ENCODE peak calls at places on chromosomes 1 and 21, in five cellular contexts. Z, F, T, H and C are unnamed samples.
A peak's percentile ranks its signal among the peaks of the same experiment; 100 is the strongest.

GRCh38 chr1:54967372-54967771 is 13.1 kb upstream of the TMEM61 start:
- DNase-seq in Z (no peak), F (no peak), T (no peak), H (no peak), C (no peak)

GRCh38 chr1:8456306-8456912 is 138.5 kb downstream of the SLC45A1 start:
- DNase-seq in Z (no peak), F (peak; percentile 71), T (no peak), H (no peak), C (no peak)

GRCh38 chr1:14441302-14441741 is 157.2 kb upstream of the KAZN start:
- DNase-seq in Z (no peak), F (peak; percentile 46), T (no peak), H (no peak), C (no peak)

GRCh38 chr21:34992736-34993135 is 56.4 kb downstream of the RUNX1 start:
- DNase-seq in Z (no peak), F (peak; percentile 77), T (no peak), H (no peak), C (no peak)

GRCh38 chr1:43402055-43402865 is 12.6 kb downstream of the SZT2 start:
- DNase-seq in Z (no peak), F (no peak), T (no peak), H (no peak), C (no peak)

GRCh38 chr1:206495493-206496046 is 11.8 kb upstream of the RASSF5 start:
- DNase-seq in Z (no peak), F (peak; percentile 44), T (no peak), H (no peak), C (no peak)

GRCh38 chr1:77900687-77901293 is 12.4 kb downstream of the NEXN start:
- DNase-seq in Z (peak; percentile 74), F (peak; percentile 75), T (peak; percentile 19), H (no peak), C (no peak)

GRCh38 chr21:31875424-31876097 is 2.7 kb downstream of the HUNK start:
- DNase-seq in Z (no peak), F (no peak), T (no peak), H (no peak), C (no peak)

GRCh38 chr1:44684525-44684924 is 10.0 kb downstream of the ARMH1 start:
- DNase-seq in Z (no peak), F (no peak), T (no peak), H (no peak), C (no peak)

GRCh38 chr21:17784604-17785402 is 34.4 kb downstream of the C21orf91 start:
- DNase-seq in Z (no peak), F (no peak), T (no peak), H (no peak), C (no peak)

GRCh38 chr1:109850194-109850593 is 60.5 kb upstream of the CSF1 start:
- DNase-seq in Z (no peak), F (no peak), T (no peak), H (no peak), C (no peak)

GRCh38 chr1:8191474-8191873 is 126.4 kb upstream of the SLC45A1 start:
- DNase-seq in Z (peak; percentile 23), F (no peak), T (no peak), H (no peak), C (no peak)

GRCh38 chr1:230823421-230823820 is 44.9 kb downstream of the C1orf198 start:
- DNase-seq in Z (no peak), F (no peak), T (no peak), H (no peak), C (no peak)

GRCh38 chr1:54884135-54884586 is 2.8 kb downstream of the DHCR24 start:
- DNase-seq in Z (no peak), F (peak; percentile 84), T (no peak), H (no peak), C (no peak)

GRCh38 chr1:41354956-41355355 is 6.3 kb upstream of the FOXO6 start:
- DNase-seq in Z (peak; percentile 42), F (no peak), T (peak; percentile 22), H (no peak), C (no peak)

GRCh38 chr1:226642421-226642820 is 93.9 kb downstream of the STUM start:
- DNase-seq in Z (no peak), F (no peak), T (no peak), H (no peak), C (no peak)

GRCh38 chr1:63679076-63679475 is 85.9 kb downstream of the PGM1 start:
- DNase-seq in Z (no peak), F (no peak), T (no peak), H (no peak), C (no peak)

GRCh38 chr21:38221594-38221993 is 35.2 kb upstream of the KCNJ15 start:
- DNase-seq in Z (no peak), F (no peak), T (no peak), H (no peak), C (no peak)

GRCh38 chr21:43884012-43884860 is 19.2 kb downstream of the AGPAT3 start:
- DNase-seq in Z (peak; percentile 24), F (no peak), T (no peak), H (no peak), C (no peak)

GRCh38 chr1:78096976-78097375 is 51.2 kb downstream of the GIPC2 start:
- DNase-seq in Z (no peak), F (no peak), T (no peak), H (no peak), C (no peak)

GRCh38 chr1:207820568-207821463 is 69.0 kb downstream of the CD46 start:
- DNase-seq in Z (no peak), F (no peak), T (no peak), H (no peak), C (no peak)

GRCh38 chr1:37999434-38000232 is 5.7 kb downstream of the FHL3 start:
- DNase-seq in Z (peak; percentile 51), F (peak; percentile 78), T (no peak), H (no peak), C (no peak)

GRCh38 chr1:31576201-31576669 is at the start of gene TINAGL1:
- DNase-seq in Z (peak; percentile 92), F (no peak), T (peak; percentile 79), H (no peak), C (no peak)
- TF ChIP-seq CTCF in Z (no peak), F (no peak), T (no peak), H (no peak), C (no peak)

GRCh38 chr1:118987431-118988185 is 535 bp downstream of the TBX15 start:
- DNase-seq in Z (peak; percentile 78), F (no peak), T (peak; percentile 66), H (no peak), C (no peak)
- TF ChIP-seq CTCF in Z (no peak), F (no peak), T (no peak), H (no peak), C (no peak)

GRCh38 chr1:32468791-32469190 is 3.9 kb downstream of the ZBTB8B start:
- DNase-seq in Z (no peak), F (no peak), T (no peak), H (no peak), C (no peak)

GRCh38 chr1:32470431-32470830 is 5.6 kb downstream of the ZBTB8B start:
- DNase-seq in Z (no peak), F (peak; percentile 25), T (no peak), H (no peak), C (no peak)

GRCh38 chr1:32471695-32472362 is 7.0 kb downstream of the ZBTB8B start:
- DNase-seq in Z (no peak), F (no peak), T (no peak), H (no peak), C (no peak)

GRCh38 chr1:32474954-32475353 is 10.1 kb downstream of the ZBTB8B start:
- DNase-seq in Z (no peak), F (no peak), T (no peak), H (no peak), C (no peak)

GRCh38 chr1:32470991-32471694 is 6.3 kb downstream of the ZBTB8B start:
- DNase-seq in Z (peak; percentile 69), F (no peak), T (peak; percentile 68), H (no peak), C (no peak)
- TF ChIP-seq CTCF in Z (peak; percentile 66), F (no peak), T (no peak), H (no peak), C (peak; percentile 48)

GRCh38 chr21:44909719-44910118 is 11.0 kb downstream of the ITGB2 start:
- DNase-seq in Z (no peak), F (no peak), T (no peak), H (no peak), C (no peak)

GRCh38 chr21:44912158-44912473 is 8.6 kb downstream of the ITGB2 start:
- DNase-seq in Z (no peak), F (no peak), T (no peak), H (no peak), C (no peak)

GRCh38 chr21:44910229-44911065 is 10.3 kb downstream of the ITGB2 start:
- DNase-seq in Z (no peak), F (no peak), T (no peak), H (no peak), C (no peak)

GRCh38 chr21:44911066-44911383 is 9.7 kb downstream of the ITGB2 start:
- DNase-seq in Z (no peak), F (no peak), T (no peak), H (no peak), C (no peak)

DNA sequence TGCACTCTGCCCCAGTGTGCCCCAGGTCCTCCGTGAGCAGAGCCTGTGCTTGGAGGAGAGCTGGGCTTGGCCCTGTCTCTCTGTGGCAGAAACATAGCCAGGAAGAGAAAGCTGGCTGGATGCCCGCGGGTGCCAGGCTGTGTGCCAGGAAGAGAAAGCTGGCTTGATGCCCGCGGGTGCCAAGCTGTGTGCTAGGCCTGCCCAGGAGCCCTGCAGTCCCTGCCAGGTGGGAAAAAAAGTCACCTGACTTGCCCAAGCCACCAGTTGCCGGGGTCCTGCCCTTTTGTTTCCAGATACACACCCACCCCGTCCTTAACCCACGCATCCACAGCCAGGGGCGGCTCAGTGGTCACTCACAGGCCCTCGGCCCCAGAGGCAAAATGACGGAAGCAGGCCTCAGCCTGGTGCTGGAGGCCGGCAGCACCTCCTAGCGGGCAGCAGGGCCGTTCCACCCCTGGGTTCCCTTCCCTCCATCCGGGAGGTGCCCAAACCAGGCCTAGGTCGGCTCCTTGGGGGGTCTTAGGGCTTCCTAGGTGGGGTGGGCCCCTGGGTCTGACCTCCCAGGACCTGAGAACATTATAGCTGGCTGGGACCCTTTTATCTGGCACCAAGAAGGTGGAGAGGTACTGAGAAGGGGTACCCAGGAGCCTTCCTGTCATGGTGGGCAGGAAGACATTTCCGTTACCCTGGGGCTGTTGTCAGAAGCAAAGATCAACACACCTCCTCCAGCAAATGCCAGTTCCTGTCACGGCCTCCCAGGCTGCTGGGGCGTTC is 9.1 kb downstream of the ITGB2 start:
- DNase-seq in Z (no peak), F (no peak), T (no peak), H (peak; percentile 47), C (no peak)
- TF ChIP-seq CTCF in Z (peak; percentile 59), F (no peak), T (no peak), H (peak; percentile 66), C (no peak)

GRCh38 chr1:23555225-23555801 is 4.0 kb downstream of the ID3 start:
- DNase-seq in Z (peak; percentile 64), F (peak; percentile 61), T (peak; percentile 54), H (no peak), C (no peak)

GRCh38 chr1:23553206-23553895 is 6.0 kb downstream of the ID3 start:
- DNase-seq in Z (no peak), F (no peak), T (no peak), H (no peak), C (no peak)

GRCh38 chr1:23555949-23556640 is 3.2 kb downstream of the ID3 start:
- DNase-seq in Z (peak; percentile 97), F (peak; percentile 64), T (peak; percentile 76), H (no peak), C (no peak)

GRCh38 chr1:23553896-23554480 is 5.3 kb downstream of the ID3 start:
- DNase-seq in Z (peak; percentile 37), F (no peak), T (peak; percentile 33), H (no peak), C (no peak)

GRCh38 chr1:23554481-23555224 is 4.6 kb downstream of the ID3 start:
- DNase-seq in Z (peak; percentile 91), F (peak; percentile 78), T (peak; percentile 90), H (peak; percentile 82), C (peak; percentile 85)
- TF ChIP-seq CTCF in Z (peak; percentile 20), F (peak; percentile 8), T (no peak), H (peak; percentile 42), C (peak; percentile 35)

GRCh38 chr1:218546314-218546713 is 201.2 kb downstream of the TGFB2 start:
- DNase-seq in Z (no peak), F (no peak), T (no peak), H (no peak), C (no peak)
- TF ChIP-seq CTCF in Z (peak; percentile 11), F (no peak), T (no peak), H (no peak), C (no peak)